ENCODE peak calls at places on chromosomes 12 and 14, in six cellular contexts. One of them, this sample, is unnamed.

GRCh38 chr12:50603817-50604639 is 99.2 kb downstream of the DIP2B start:
- DNase-seq in PC-3: no peak
- DNase-seq in IMR-90: peak
- DNase-seq in neural progenitor cell: no peak
- DNase-seq in mesenchymal stem cell: peak
- DNase-seq in OCI-LY7: no peak
- DNase-seq in this sample: peak

GRCh38 chr14:73943083-73943482 is 6.8 kb downstream of the FAM161B start:
- DNase-seq in PC-3: peak
- DNase-seq in IMR-90: peak
- DNase-seq in neural progenitor cell: no peak
- DNase-seq in mesenchymal stem cell: peak
- DNase-seq in OCI-LY7: no peak
- DNase-seq in this sample: peak

GRCh38 chr12:68359669-68360068 is 27.5 kb upstream of the MDM1 start:
- DNase-seq in PC-3: no peak
- DNase-seq in IMR-90: no peak
- DNase-seq in neural progenitor cell: no peak
- DNase-seq in mesenchymal stem cell: no peak
- DNase-seq in OCI-LY7: no peak
- DNase-seq in this sample: no peak

GRCh38 chr14:97217094-97217885 is 420.1 kb downstream of the VRK1 start:
- DNase-seq in PC-3: no peak
- DNase-seq in IMR-90: no peak
- DNase-seq in neural progenitor cell: no peak
- DNase-seq in mesenchymal stem cell: no peak
- DNase-seq in OCI-LY7: no peak
- DNase-seq in this sample: no peak

GRCh38 chr12:67881565-67881964 is 107.7 kb upstream of the IFNG-AS1 start:
- DNase-seq in PC-3: no peak
- DNase-seq in IMR-90: no peak
- DNase-seq in neural progenitor cell: no peak
- DNase-seq in mesenchymal stem cell: no peak
- DNase-seq in OCI-LY7: no peak
- DNase-seq in this sample: no peak

GRCh38 chr14:69685716-69686115 is 74.3 kb downstream of the SUSD6 start:
- DNase-seq in PC-3: peak
- DNase-seq in IMR-90: peak
- DNase-seq in neural progenitor cell: no peak
- DNase-seq in mesenchymal stem cell: no peak
- DNase-seq in OCI-LY7: no peak
- DNase-seq in this sample: peak

GRCh38 chr14:97120204-97121120 is 323.3 kb downstream of the VRK1 start:
- DNase-seq in PC-3: peak
- DNase-seq in IMR-90: no peak
- DNase-seq in neural progenitor cell: no peak
- DNase-seq in mesenchymal stem cell: no peak
- DNase-seq in OCI-LY7: no peak
- DNase-seq in this sample: no peak

GRCh38 chr14:63266106-63266505 is 52.6 kb downstream of the GPHB5 start:
- DNase-seq in PC-3: peak
- DNase-seq in IMR-90: peak
- DNase-seq in neural progenitor cell: no peak
- DNase-seq in mesenchymal stem cell: no peak
- DNase-seq in OCI-LY7: no peak
- DNase-seq in this sample: peak

GRCh38 chr12:131274061-131274460 is 320.4 kb downstream of the ADGRD1 start:
- DNase-seq in PC-3: no peak
- DNase-seq in IMR-90: no peak
- DNase-seq in neural progenitor cell: no peak
- DNase-seq in mesenchymal stem cell: no peak
- DNase-seq in OCI-LY7: no peak
- DNase-seq in this sample: no peak

GRCh38 chr12:94427520-94428381 is 31.9 kb downstream of the CEP83 start:
- DNase-seq in PC-3: no peak
- DNase-seq in IMR-90: peak
- DNase-seq in neural progenitor cell: no peak
- DNase-seq in mesenchymal stem cell: peak
- DNase-seq in OCI-LY7: no peak
- DNase-seq in this sample: peak

GRCh38 chr12:85821759-85822158 is 14.4 kb downstream of the RASSF9 start:
- DNase-seq in PC-3: peak
- DNase-seq in IMR-90: no peak
- DNase-seq in neural progenitor cell: no peak
- DNase-seq in mesenchymal stem cell: peak
- DNase-seq in OCI-LY7: no peak
- DNase-seq in this sample: no peak

GRCh38 chr12:28415755-28416154 is 225.5 kb downstream of the CCDC91 start:
- DNase-seq in PC-3: peak
- DNase-seq in IMR-90: peak
- DNase-seq in neural progenitor cell: no peak
- DNase-seq in mesenchymal stem cell: peak
- DNase-seq in OCI-LY7: no peak
- DNase-seq in this sample: peak

GRCh38 chr12:120536064-120536791 is 2.1 kb downstream of the RNF10 start:
- DNase-seq in PC-3: peak
- DNase-seq in IMR-90: no peak
- DNase-seq in neural progenitor cell: no peak
- DNase-seq in mesenchymal stem cell: no peak
- DNase-seq in OCI-LY7: peak
- DNase-seq in this sample: no peak

GRCh38 chr12:31740618-31741017 is 11.8 kb upstream of the AMN1 start:
- DNase-seq in PC-3: no peak
- DNase-seq in IMR-90: no peak
- DNase-seq in neural progenitor cell: no peak
- DNase-seq in mesenchymal stem cell: no peak
- DNase-seq in OCI-LY7: no peak
- DNase-seq in this sample: no peak

GRCh38 chr12:122460641-122461040 is 38.2 kb upstream of the CLIP1 start:
- DNase-seq in PC-3: no peak
- DNase-seq in IMR-90: no peak
- DNase-seq in neural progenitor cell: no peak
- DNase-seq in mesenchymal stem cell: no peak
- DNase-seq in OCI-LY7: no peak
- DNase-seq in this sample: no peak

GRCh38 chr14:104928391-104929133 is 3.9 kb downstream of the PLD4 start:
- DNase-seq in PC-3: no peak
- DNase-seq in IMR-90: no peak
- DNase-seq in neural progenitor cell: no peak
- DNase-seq in mesenchymal stem cell: no peak
- DNase-seq in OCI-LY7: no peak
- DNase-seq in this sample: no peak

GRCh38 chr14:54785111-54785777 is 117.4 kb downstream of the GCH1 start:
- DNase-seq in PC-3: no peak
- DNase-seq in IMR-90: no peak
- DNase-seq in neural progenitor cell: no peak
- DNase-seq in mesenchymal stem cell: no peak
- DNase-seq in OCI-LY7: peak
- DNase-seq in this sample: no peak

GRCh38 chr12:121789800-121790748 is 3.4 kb downstream of the RHOF start:
- DNase-seq in PC-3: peak
- DNase-seq in IMR-90: peak
- DNase-seq in neural progenitor cell: no peak
- DNase-seq in mesenchymal stem cell: peak
- DNase-seq in OCI-LY7: peak
- DNase-seq in this sample: no peak

GRCh38 chr14:65010211-65010931 is 23.7 kb downstream of the FNTB start:
- DNase-seq in PC-3: no peak
- DNase-seq in IMR-90: no peak
- DNase-seq in neural progenitor cell: no peak
- DNase-seq in mesenchymal stem cell: no peak
- DNase-seq in OCI-LY7: no peak
- DNase-seq in this sample: no peak

GRCh38 chr14:39265032-39265431 is 31.3 kb downstream of the MIA2 start:
- DNase-seq in PC-3: peak
- DNase-seq in IMR-90: peak
- DNase-seq in neural progenitor cell: no peak
- DNase-seq in mesenchymal stem cell: peak
- DNase-seq in OCI-LY7: peak
- DNase-seq in this sample: peak

GRCh38 chr12:52423661-52424503 is 10.3 kb downstream of the KRT75 start:
- DNase-seq in PC-3: peak
- DNase-seq in IMR-90: no peak
- DNase-seq in neural progenitor cell: no peak
- DNase-seq in mesenchymal stem cell: no peak
- DNase-seq in OCI-LY7: no peak
- DNase-seq in this sample: no peak

GRCh38 chr14:38302034-38302433 is 46.1 kb upstream of the CLEC14A start:
- DNase-seq in PC-3: no peak
- DNase-seq in IMR-90: no peak
- DNase-seq in neural progenitor cell: no peak
- DNase-seq in mesenchymal stem cell: no peak
- DNase-seq in OCI-LY7: no peak
- DNase-seq in this sample: no peak

GRCh38 chr14:68824517-68825347 is 31.9 kb upstream of the ZFP36L1 start:
- DNase-seq in PC-3: peak
- DNase-seq in IMR-90: peak
- DNase-seq in neural progenitor cell: peak
- DNase-seq in mesenchymal stem cell: peak
- DNase-seq in OCI-LY7: peak
- DNase-seq in this sample: no peak

GRCh38 chr12:3722368-3722767 is 30.5 kb downstream of the CRACR2A start:
- DNase-seq in PC-3: no peak
- DNase-seq in IMR-90: no peak
- DNase-seq in neural progenitor cell: no peak
- DNase-seq in mesenchymal stem cell: no peak
- DNase-seq in OCI-LY7: no peak
- DNase-seq in this sample: no peak

GRCh38 chr14:29740491-29740890 is 187.2 kb downstream of the PRKD1 start:
- DNase-seq in PC-3: no peak
- DNase-seq in IMR-90: no peak
- DNase-seq in neural progenitor cell: no peak
- DNase-seq in mesenchymal stem cell: no peak
- DNase-seq in OCI-LY7: no peak
- DNase-seq in this sample: no peak

GRCh38 chr14:103296987-103297386 is 37.0 kb upstream of the EIF5 start:
- DNase-seq in PC-3: no peak
- DNase-seq in IMR-90: no peak
- DNase-seq in neural progenitor cell: peak
- DNase-seq in mesenchymal stem cell: no peak
- DNase-seq in OCI-LY7: no peak
- DNase-seq in this sample: no peak

GRCh38 chr12:81811066-81811777 is 52.1 kb upstream of the PPFIA2 start:
- DNase-seq in PC-3: no peak
- DNase-seq in IMR-90: no peak
- DNase-seq in neural progenitor cell: peak
- DNase-seq in mesenchymal stem cell: peak
- DNase-seq in OCI-LY7: no peak
- DNase-seq in this sample: peak

GRCh38 chr12:81809829-81810595 is 50.9 kb upstream of the PPFIA2 start:
- DNase-seq in PC-3: no peak
- DNase-seq in IMR-90: no peak
- DNase-seq in neural progenitor cell: no peak
- DNase-seq in mesenchymal stem cell: peak
- DNase-seq in OCI-LY7: no peak
- DNase-seq in this sample: no peak

GRCh38 chr12:81809113-81809777 is 50.1 kb upstream of the PPFIA2 start:
- DNase-seq in PC-3: no peak
- DNase-seq in IMR-90: no peak
- DNase-seq in neural progenitor cell: no peak
- DNase-seq in mesenchymal stem cell: no peak
- DNase-seq in OCI-LY7: no peak
- DNase-seq in this sample: no peak

GRCh38 chr12:81815611-81816010 is 56.5 kb upstream of the PPFIA2 start:
- DNase-seq in PC-3: no peak
- DNase-seq in IMR-90: no peak
- DNase-seq in neural progenitor cell: no peak
- DNase-seq in mesenchymal stem cell: no peak
- DNase-seq in OCI-LY7: no peak
- DNase-seq in this sample: peak

GRCh38 chr12:81811778-81812125 is 52.6 kb upstream of the PPFIA2 start:
- DNase-seq in PC-3: no peak
- DNase-seq in IMR-90: no peak
- DNase-seq in neural progenitor cell: peak
- DNase-seq in mesenchymal stem cell: no peak
- DNase-seq in OCI-LY7: no peak
- DNase-seq in this sample: no peak
- H2AFZ ChIP-seq in PC-3: no peak
- H2AFZ ChIP-seq in IMR-90: no peak
- H2AFZ ChIP-seq in neural progenitor cell: peak
- H2AFZ ChIP-seq in mesenchymal stem cell: no peak
- H2AFZ ChIP-seq in OCI-LY7: no peak
- H2AFZ ChIP-seq in this sample: no peak

DNA sequence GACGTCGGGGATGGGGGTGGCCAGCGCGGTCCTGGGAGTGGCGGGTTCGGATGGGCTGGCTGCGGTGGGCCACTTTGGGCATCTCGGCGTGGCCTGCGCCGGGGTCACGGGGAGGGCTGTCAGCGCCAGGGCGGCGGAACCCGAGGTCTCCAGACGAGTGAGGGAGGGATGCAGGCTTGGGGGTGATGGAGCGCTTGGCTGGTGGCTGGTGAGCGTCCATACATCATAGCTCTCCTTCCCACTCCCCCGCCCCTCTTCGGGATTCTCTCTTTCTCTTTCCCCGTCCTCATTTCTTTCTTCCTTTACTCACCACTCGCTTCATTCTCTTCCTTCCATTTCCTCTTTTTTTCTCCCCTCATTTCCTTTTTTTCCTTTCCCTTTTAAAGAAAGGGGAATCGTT is 260.1 kb upstream of the E2F7 start:
- DNase-seq in PC-3: no peak
- DNase-seq in IMR-90: no peak
- DNase-seq in neural progenitor cell: peak
- DNase-seq in mesenchymal stem cell: no peak
- DNase-seq in OCI-LY7: no peak
- DNase-seq in this sample: no peak
- H2AFZ ChIP-seq in PC-3: peak
- H2AFZ ChIP-seq in IMR-90: peak
- H2AFZ ChIP-seq in neural progenitor cell: peak
- H2AFZ ChIP-seq in mesenchymal stem cell: no peak
- H2AFZ ChIP-seq in OCI-LY7: no peak
- H2AFZ ChIP-seq in this sample: peak

GRCh38 chr12:75606146-75606545 is 94.7 kb upstream of the KRR1 start:
- DNase-seq in PC-3: no peak
- DNase-seq in IMR-90: no peak
- DNase-seq in neural progenitor cell: no peak
- DNase-seq in mesenchymal stem cell: no peak
- DNase-seq in OCI-LY7: no peak
- DNase-seq in this sample: no peak
- H2AFZ ChIP-seq in PC-3: no peak
- H2AFZ ChIP-seq in IMR-90: no peak
- H2AFZ ChIP-seq in neural progenitor cell: no peak
- H2AFZ ChIP-seq in mesenchymal stem cell: no peak
- H2AFZ ChIP-seq in OCI-LY7: no peak
- H2AFZ ChIP-seq in this sample: no peak

DNA sequence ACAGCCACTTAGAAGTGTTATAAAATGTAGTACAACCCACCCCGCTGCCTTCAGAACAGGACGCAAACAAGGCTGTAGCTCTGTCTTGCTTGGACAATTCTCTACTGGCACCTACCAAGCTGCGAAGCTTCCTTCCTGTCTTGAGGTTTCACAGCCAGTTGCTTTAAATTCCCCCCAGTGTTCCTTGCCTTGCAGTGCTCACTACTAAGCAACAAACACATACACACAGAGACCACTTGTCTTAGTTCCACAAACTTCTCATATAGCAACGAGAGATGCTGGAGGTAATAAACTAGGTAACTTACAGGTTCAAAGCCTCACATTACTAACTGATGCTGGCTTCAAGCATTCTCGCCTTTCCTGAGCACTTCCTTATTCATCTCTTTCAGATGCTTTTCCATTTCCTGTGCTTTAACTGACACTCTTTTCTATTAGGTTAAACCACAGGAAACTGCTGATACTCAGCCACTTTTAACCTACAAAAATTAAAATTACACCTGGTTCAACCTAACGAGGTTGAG is 91.5 kb upstream of the PTGDR start:
- DNase-seq in PC-3: no peak
- DNase-seq in IMR-90: no peak
- DNase-seq in neural progenitor cell: no peak
- DNase-seq in mesenchymal stem cell: no peak
- DNase-seq in OCI-LY7: peak
- DNase-seq in this sample: no peak
- H2AFZ ChIP-seq in PC-3: no peak
- H2AFZ ChIP-seq in IMR-90: no peak
- H2AFZ ChIP-seq in neural progenitor cell: no peak
- H2AFZ ChIP-seq in mesenchymal stem cell: no peak
- H2AFZ ChIP-seq in OCI-LY7: peak
- H2AFZ ChIP-seq in this sample: no peak

This sample was measured in astrocyte.